ENCODE peak calls at places on chromosomes 7 and 10, in four cellular contexts. Q is HEK293T; M is CD8-positive, alpha-beta T cell; R is left colon. B is an unnamed sample.

GRCh38 chr7:84847790-84848189 is 339.1 kb downstream of the SEMA3D start:
- DNase-seq in Q (no peak), M (no peak), R (no peak), B (no peak)

GRCh38 chr7:24346129-24346528 is 62.1 kb downstream of the NPY start:
- DNase-seq in R (no peak), Q (no peak), M (no peak), B (no peak)

GRCh38 chr7:149736478-149737360 is 36.7 kb downstream of the ZNF467 start:
- DNase-seq in Q (no peak), M (no peak), R (no peak), B (no peak)

GRCh38 chr10:123639131-123639530 is 27.0 kb upstream of the GPR26 start:
- DNase-seq in Q (no peak), R (no peak), M (no peak), B (no peak)

GRCh38 chr10:72792288-72792687 is 100.3 kb downstream of the MCU start:
- DNase-seq in Q (no peak), R (no peak), M (no peak), B (no peak)

GRCh38 chr7:105268056-105268455 is 120.7 kb downstream of the SRPK2 start:
- DNase-seq in Q (no peak), M (no peak), R (no peak), B (no peak)

GRCh38 chr7:101626758-101627157 is 2.3 kb downstream of the MYL10 start:
- DNase-seq in Q (no peak), M (no peak), R (no peak), B (no peak)

GRCh38 chr10:80503584-80504157 is 34.0 kb upstream of the SH2D4B start:
- DNase-seq in R (no peak), Q (no peak), M (no peak), B (no peak)

GRCh38 chr10:87603196-87603595 is 56.5 kb upstream of the PAPSS2 start:
- DNase-seq in R (no peak), M (no peak), Q (no peak), B (peak; percentile 7)

GRCh38 chr7:12102101-12102500 is 109.0 kb upstream of the TMEM106B start:
- DNase-seq in R (no peak), Q (no peak), M (no peak), B (no peak)

GRCh38 chr7:40545739-40546138 is 410.9 kb downstream of the SUGCT start:
- DNase-seq in M (no peak), R (no peak), Q (no peak), B (no peak)

GRCh38 chr7:25965405-25966123 is 186.4 kb upstream of the NFE2L3 start:
- DNase-seq in R (no peak), Q (no peak), M (no peak), B (no peak)

GRCh38 chr7:47572939-47573757 is 8.8 kb downstream of the TNS3 start:
- DNase-seq in M (no peak), Q (no peak), R (no peak), B (no peak)

GRCh38 chr7:130275826-130276291 is 9.2 kb downstream of the CPA2 start:
- DNase-seq in Q (no peak), M (no peak), R (no peak), B (no peak)

GRCh38 chr10:86269332-86269731 is 97.3 kb downstream of the GRID1 start:
- DNase-seq in M (no peak), Q (no peak), R (no peak), B (no peak)

GRCh38 chr10:64191304-64191703 is 670.1 kb downstream of the REEP3 start:
- DNase-seq in R (no peak), Q (no peak), M (no peak), B (no peak)

GRCh38 chr7:138460176-138460648 is at the start of gene TRIM24:
- DNase-seq in M (no peak), R (no peak), Q (no peak), B (no peak)

GRCh38 chr7:40303996-40304395 is 169.2 kb downstream of the SUGCT start:
- DNase-seq in R (no peak), Q (no peak), M (no peak), B (no peak)

GRCh38 chr7:47683485-47683898 is 101.6 kb upstream of the TNS3 start:
- DNase-seq in Q (no peak), M (no peak), R (no peak), B (no peak)

GRCh38 chr10:130899856-130900255 is 411.7 kb downstream of the TCERG1L start:
- DNase-seq in Q (no peak), R (no peak), M (no peak), B (no peak)

GRCh38 chr10:116421815-116422214 is 5.8 kb upstream of the PNLIPRP3 start:
- DNase-seq in M (no peak), R (no peak), Q (no peak), B (no peak)

GRCh38 chr10:47053399-47053798 is 142.2 kb downstream of the PTPN20 start:
- DNase-seq in R (no peak), M (no peak), Q (no peak), B (no peak)

GRCh38 chr7:1058311-1058710 is 14.0 kb downstream of the GPR146 start:
- DNase-seq in M (no peak), R (no peak), Q (no peak), B (no peak)

GRCh38 chr7:74466196-74466813 is 12.6 kb downstream of the GTF2IRD1 start:
- DNase-seq in M (no peak), R (no peak), Q (no peak), B (no peak)

GRCh38 chr7:143884978-143885559 is 16.9 kb downstream of the TCAF1 start:
- DNase-seq in Q (no peak), M (no peak), R (peak; percentile 35), B (peak; percentile 90)

GRCh38 chr7:108001759-108002725 is 919 bp downstream of the LAMB1 start:
- DNase-seq in Q (no peak), M (no peak), R (peak; percentile 40), B (no peak)

GRCh38 chr7:97019710-97020109 is 4.9 kb downstream of the DLX5 start:
- DNase-seq in Q (no peak), R (no peak), M (no peak), B (no peak)

B was measured in K562.